ENCODE peak calls at places on chromosomes 16 and 17, in eight cellular contexts. X is endothelial cell, J is mesothelial cell of epicardium, L is uterus, M is lower leg skin, V is astrocyte of the cerebellum, F is MM.1S, A is glutamatergic neuron. N is an unnamed sample.

GRCh38 chr17:7700510-7700909 is 4.5 kb upstream of the EFNB3 start:
- DNase-seq in M (no peak), F (no peak), V (no peak), A (no peak), X (no peak), L (no peak), J (no peak), N (no peak)

GRCh38 chr17:82114872-82115271 is 16.8 kb upstream of the FASN start:
- DNase-seq in V (no peak), J (no peak), M (no peak), L (no peak), A (no peak), F (no peak), X (no peak), N (no peak)

GRCh38 chr17:59745040-59745439 is 37.6 kb downstream of the VMP1 start:
- DNase-seq in L (no peak), J (no peak), X (no peak), M (no peak), V (no peak), F (no peak), A (no peak), N (no peak)

GRCh38 chr17:38742431-38743308 is 5.5 kb downstream of the PCGF2 start:
- DNase-seq in L (peak), A (no peak), V (peak), J (no peak), F (no peak), M (peak), X (no peak), N (no peak)

GRCh38 chr16:72537684-72538083 is 365.7 kb upstream of the PMFBP1 start:
- DNase-seq in X (no peak), F (no peak), L (no peak), A (no peak), M (no peak), V (peak), J (no peak), N (no peak)

GRCh38 chr17:12928736-12929135 is 89.1 kb downstream of the ELAC2 start:
- DNase-seq in A (no peak), J (no peak), L (no peak), F (no peak), V (peak), X (no peak), M (no peak), N (no peak)

GRCh38 chr17:75752405-75753192 is 12.4 kb downstream of the GALK1 start:
- DNase-seq in F (no peak), A (no peak), M (no peak), V (no peak), X (no peak), J (no peak), L (no peak), N (no peak)

GRCh38 chr16:16154292-16154951 is 68.9 kb downstream of the ABCC6 start:
- DNase-seq in X (no peak), L (no peak), V (no peak), F (no peak), M (no peak), J (no peak), A (no peak), N (no peak)

GRCh38 chr17:8225813-8226535 is 15.6 kb upstream of the AURKB start:
- DNase-seq in X (peak), F (no peak), M (peak), V (no peak), J (no peak), A (peak), L (peak), N (peak)

DNA sequence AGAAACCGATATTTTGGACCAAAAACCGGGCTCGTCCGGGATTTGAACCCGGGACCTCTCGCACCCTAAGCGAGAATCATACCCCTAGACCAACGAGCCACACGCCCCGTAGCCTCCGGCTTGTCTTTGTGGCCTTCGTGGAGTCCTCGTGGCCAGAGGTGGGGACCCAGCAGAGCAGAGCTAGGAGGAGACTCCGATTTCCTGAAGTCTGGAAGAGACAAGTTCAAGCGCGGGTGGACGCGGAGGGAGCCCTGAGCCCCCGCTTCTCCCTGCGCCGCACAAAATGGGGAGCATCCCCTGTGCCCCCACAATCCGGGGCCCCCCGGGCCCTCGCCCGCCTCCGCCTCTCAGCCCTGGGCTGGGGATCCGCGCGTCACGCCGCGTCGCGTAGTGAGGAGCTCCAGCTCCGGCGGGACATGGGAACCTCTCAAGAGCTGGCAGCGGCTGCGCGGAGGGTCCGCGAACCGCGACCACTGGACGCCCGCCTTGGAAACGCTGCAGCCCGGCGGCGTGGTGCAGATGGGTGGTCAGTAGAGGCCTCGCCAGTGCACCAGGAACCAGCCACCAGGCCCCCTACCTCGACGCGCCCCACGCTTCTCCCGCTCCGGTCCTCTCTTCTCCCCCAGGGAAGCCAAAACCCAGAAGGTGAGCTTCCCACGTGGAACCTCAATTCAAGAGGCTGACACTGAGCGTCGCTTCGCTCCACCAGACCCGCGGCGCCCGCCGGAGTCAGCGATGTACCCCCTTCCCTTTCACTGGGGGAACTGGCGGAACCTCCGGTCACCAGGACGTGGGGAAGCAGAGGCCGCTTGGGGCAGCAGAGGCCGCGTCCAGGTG is 5.2 kb upstream of the OR1F1 start:
- DNase-seq in X (peak), V (no peak), J (no peak), L (no peak), M (no peak), F (no peak), A (peak), N (peak)
- TF ChIP-seq CTCF in X (no peak), V (peak), J (no peak), L (peak), M (no peak), F (no peak), A (no peak), N (no peak)

DNA sequence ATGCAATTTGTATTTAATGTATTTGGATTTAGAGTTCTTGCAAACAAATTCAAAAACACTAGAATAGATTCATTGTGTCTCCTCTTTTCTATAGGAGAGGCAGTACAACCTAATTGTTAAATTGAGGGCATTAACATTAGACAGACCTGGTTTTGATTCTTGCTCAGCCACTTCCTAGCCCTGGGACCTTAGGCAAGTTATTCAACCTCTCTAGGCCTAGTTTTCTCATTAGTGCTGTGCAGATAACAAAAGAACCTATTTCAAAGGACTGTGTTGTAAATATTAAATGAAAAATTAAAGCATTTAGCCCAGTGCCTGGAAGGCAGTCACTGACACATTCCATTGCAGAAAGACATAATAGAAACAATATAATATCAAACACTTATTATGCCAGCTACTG is 22.0 kb upstream of the TAOK1 start:
- DNase-seq in M (no peak), X (no peak), A (no peak), L (no peak), V (no peak), F (no peak), J (no peak), N (no peak)
- TF ChIP-seq CTCF in M (no peak), X (no peak), A (no peak), L (no peak), V (no peak), F (no peak), J (no peak), N (no peak)

GRCh38 chr16:87188104-87188503 is 129.1 kb downstream of the C16orf95 start:
- DNase-seq in J (no peak), M (no peak), X (no peak), F (no peak), L (no peak), A (no peak), V (no peak), N (no peak)

GRCh38 chr16:87192418-87193073 is 124.6 kb downstream of the C16orf95 start:
- DNase-seq in V (peak), X (no peak), J (no peak), F (no peak), M (no peak), L (no peak), A (no peak), N (no peak)

GRCh38 chr16:87186876-87187533 is 130.2 kb downstream of the C16orf95 start:
- DNase-seq in J (no peak), A (no peak), X (no peak), F (no peak), V (no peak), L (no peak), M (no peak), N (no peak)

GRCh38 chr16:87189426-87189825 is 127.8 kb downstream of the C16orf95 start:
- DNase-seq in L (no peak), V (no peak), X (no peak), F (no peak), J (no peak), A (no peak), M (no peak), N (no peak)

GRCh38 chr16:87190288-87191240 is 126.6 kb downstream of the C16orf95 start:
- DNase-seq in X (peak), A (no peak), J (no peak), F (no peak), M (no peak), V (no peak), L (no peak), N (no peak)
- TF ChIP-seq CTCF in X (peak), A (no peak), J (no peak), F (no peak), M (no peak), V (peak), L (no peak), N (no peak)

GRCh38 chr17:61411114-61411943 is 11.7 kb downstream of the TBX2 start:
- DNase-seq in V (no peak), M (peak), F (peak), X (peak), A (peak), J (peak), L (peak), N (peak)
- TF ChIP-seq CTCF in V (peak), M (no peak), F (no peak), X (peak), A (peak), J (peak), L (no peak), N (no peak)

GRCh38 chr16:56332464-56333079 is 92.8 kb downstream of the AMFR start:
- DNase-seq in A (peak), M (peak), L (peak), V (no peak), F (peak), X (peak), J (no peak), N (peak)
- TF ChIP-seq CTCF in A (no peak), M (no peak), L (peak), V (peak), F (peak), X (no peak), J (no peak), N (peak)

GRCh38 chr16:30615358-30616076 is 5.3 kb upstream of the ZNF689 start:
- DNase-seq in F (peak), X (peak), L (no peak), A (peak), V (no peak), J (no peak), M (no peak), N (peak)
- TF ChIP-seq CTCF in F (peak), X (peak), L (no peak), A (peak), V (peak), J (peak), M (no peak), N (peak)

DNA sequence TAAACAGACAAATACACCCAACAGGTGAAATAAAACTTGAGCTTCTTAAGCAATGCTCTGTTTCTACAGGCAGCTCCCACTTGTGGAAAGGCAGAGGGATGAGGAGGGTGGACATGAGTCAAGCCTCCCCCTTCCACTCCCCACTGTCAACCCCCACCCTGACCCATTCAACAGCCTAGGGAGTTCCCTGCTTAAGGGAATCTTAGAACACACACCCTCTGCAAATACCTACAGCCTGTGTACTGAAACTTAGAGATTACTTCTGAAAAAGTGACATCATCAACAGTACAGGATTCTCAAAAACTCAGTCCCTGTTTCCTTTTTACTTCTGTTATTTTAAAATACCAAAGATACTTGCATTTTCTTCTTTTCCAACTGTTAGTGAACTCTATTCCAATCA is 345.4 kb downstream of the SOX9 start:
- DNase-seq in M (no peak), F (peak), A (no peak), J (no peak), X (no peak), L (no peak), V (no peak), N (no peak)
- TF ChIP-seq CTCF in M (no peak), F (no peak), A (no peak), J (no peak), X (no peak), L (no peak), V (no peak), N (no peak)

GRCh38 chr17:57609878-57610270 is 135.2 kb downstream of the CCDC182 start:
- DNase-seq in F (no peak), M (no peak), V (no peak), L (no peak), J (no peak), A (no peak), X (no peak), N (no peak)
- TF ChIP-seq CTCF in F (no peak), M (no peak), V (no peak), L (no peak), J (no peak), A (no peak), X (no peak), N (no peak)

N was measured in nephron progenitor cell.